ENCODE peak calls at places on chromosomes 2 and 18, in ten cellular contexts. J, N, U, Q, X, H, Y, C, K and F are unnamed samples.
A peak's percentile ranks its signal among the peaks of the same experiment; 100 is the strongest.

GRCh38 chr2:158269143-158269542 is 167.5 kb downstream of the UPP2 start:
- DNase-seq in X (no peak), H (peak; percentile 13), Q (no peak), Y (no peak), U (no peak), C (no peak), J (no peak), K (no peak), N (no peak), F (no peak)

GRCh38 chr2:206255003-206255402 is 19.5 kb upstream of the ZDBF2 start:
- DNase-seq in K (peak; percentile 45), Q (no peak), N (no peak), U (no peak), J (no peak), C (no peak), X (no peak), Y (no peak), H (no peak), F (no peak)

GRCh38 chr2:215729985-215730620 is 283.2 kb downstream of the MREG start:
- DNase-seq in X (no peak), C (no peak), Q (no peak), N (no peak), U (no peak), Y (no peak), K (no peak), H (peak; percentile 58), J (peak; percentile 40), F (no peak)

GRCh38 chr2:71331581-71332412 is at the start of gene ZNF638:
- DNase-seq in Y (peak; percentile 81), K (peak; percentile 99), Q (peak; percentile 89), C (peak; percentile 90), H (peak; percentile 81), X (peak; percentile 93), J (peak; percentile 93), U (peak; percentile 97), N (peak; percentile 90), F (peak; percentile 88)

GRCh38 chr18:34862561-34862960 is 152.5 kb downstream of the DTNA start:
- DNase-seq in J (no peak), K (no peak), N (no peak), C (no peak), U (no peak), H (no peak), Y (no peak), Q (no peak), X (no peak), F (no peak)

GRCh38 chr18:57542126-57542525 is 44.4 kb downstream of the FECH start:
- DNase-seq in C (no peak), N (no peak), U (no peak), Y (no peak), X (no peak), Q (no peak), J (peak; percentile 61), H (peak; percentile 85), K (no peak), F (no peak)

GRCh38 chr2:133676392-133677130 is 108.3 kb upstream of the NCKAP5 start:
- DNase-seq in N (no peak), X (no peak), K (no peak), C (no peak), U (no peak), J (peak; percentile 78), Y (no peak), H (peak; percentile 21), Q (no peak), F (no peak)

GRCh38 chr2:19850526-19851050 is 51.2 kb downstream of the TTC32 start:
- DNase-seq in K (no peak), N (no peak), U (no peak), J (no peak), C (peak; percentile 54), Q (no peak), Y (no peak), X (no peak), H (no peak), F (no peak)

GRCh38 chr2:196399736-196400691 is 228.6 kb upstream of the STK17B start:
- DNase-seq in N (no peak), Q (no peak), H (peak; percentile 88), Y (no peak), X (peak; percentile 27), C (no peak), K (no peak), J (peak; percentile 96), U (no peak), F (no peak)

GRCh38 chr2:188984126-188984525 is 10.0 kb downstream of the COL3A1 start:
- DNase-seq in U (no peak), Y (no peak), J (peak; percentile 80), H (peak; percentile 18), Q (no peak), C (no peak), X (no peak), K (no peak), N (no peak), F (no peak)

GRCh38 chr2:138010890-138011289 is 46.6 kb downstream of the HNMT start:
- DNase-seq in C (no peak), U (no peak), J (no peak), H (no peak), K (no peak), X (no peak), N (no peak), Q (no peak), Y (no peak), F (no peak)

GRCh38 chr2:96400049-96401000 is 64.8 kb downstream of the NCAPH start:
- DNase-seq in K (no peak), Q (no peak), N (no peak), J (no peak), X (no peak), U (no peak), Y (no peak), H (no peak), C (no peak), F (no peak)

GRCh38 chr2:44342854-44343253 is 18.4 kb downstream of the PREPL start:
- DNase-seq in X (peak; percentile 24), Q (no peak), H (peak; percentile 22), J (peak; percentile 21), N (no peak), Y (no peak), U (no peak), K (peak; percentile 39), C (no peak), F (no peak)

GRCh38 chr2:189298038-189298437 is 118.5 kb upstream of the COL5A2 start:
- DNase-seq in X (no peak), N (no peak), U (no peak), H (no peak), Y (no peak), J (peak; percentile 52), Q (no peak), C (no peak), K (no peak), F (no peak)

GRCh38 chr2:35973737-35974132 is 381.8 kb upstream of the CRIM1 start:
- DNase-seq in J (peak; percentile 53), Q (no peak), Y (no peak), U (no peak), K (no peak), X (peak; percentile 71), N (no peak), H (peak; percentile 5), C (no peak), F (no peak)

DNA sequence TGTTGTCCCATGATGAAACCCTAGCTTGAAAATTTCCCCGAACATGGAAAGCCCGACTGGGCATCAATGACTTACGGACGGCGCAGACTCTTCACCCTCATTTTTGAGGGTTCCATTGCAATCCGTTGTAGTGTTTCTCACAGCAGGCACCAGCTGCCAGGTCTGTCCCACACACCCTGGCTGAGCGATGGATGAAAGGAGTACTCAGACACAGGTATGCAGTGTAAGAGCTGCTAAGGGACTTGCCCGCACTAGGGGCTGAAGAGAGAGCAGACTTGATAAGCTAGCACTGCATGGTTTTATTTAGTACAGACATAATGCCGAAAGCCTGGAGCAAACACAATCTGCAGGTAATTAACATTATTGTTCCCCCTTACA is 15.8 kb downstream of the DYNAP start:
- DNase-seq in N (no peak), Y (no peak), X (no peak), C (no peak), U (no peak), Q (no peak), J (no peak), H (no peak), K (no peak), F (no peak)
- TF ChIP-seq CTCF in N (no peak), Y (no peak), X (no peak), C (no peak), U (no peak), Q (no peak), J (no peak), H (no peak), K (no peak), F (no peak)

DNA sequence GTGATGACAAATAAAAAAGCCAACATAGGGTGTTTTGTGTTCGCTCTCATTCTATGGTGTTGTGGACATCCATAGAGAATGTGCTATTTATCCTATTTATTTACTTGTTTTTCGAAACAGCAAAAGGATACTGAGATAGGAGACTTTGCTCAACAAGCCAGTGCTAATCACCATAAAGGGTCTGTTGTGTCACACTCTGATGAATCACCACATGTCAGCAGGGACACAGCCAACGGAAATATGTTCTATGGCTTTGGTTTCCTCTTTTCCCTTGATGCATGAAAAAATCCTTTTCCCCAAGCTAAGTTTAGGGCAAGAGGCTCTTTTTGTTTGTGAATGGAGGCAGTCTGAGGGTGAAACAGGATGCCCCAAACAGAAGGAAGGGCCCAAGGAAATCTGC is 154.3 kb downstream of the RNF152 start:
- DNase-seq in U (no peak), Y (no peak), Q (no peak), K (no peak), J (peak; percentile 75), X (no peak), N (no peak), H (peak; percentile 10), C (no peak), F (no peak)
- TF ChIP-seq CTCF in U (no peak), Y (no peak), Q (no peak), K (no peak), J (no peak), X (no peak), N (no peak), H (no peak), C (no peak), F (no peak)

DNA sequence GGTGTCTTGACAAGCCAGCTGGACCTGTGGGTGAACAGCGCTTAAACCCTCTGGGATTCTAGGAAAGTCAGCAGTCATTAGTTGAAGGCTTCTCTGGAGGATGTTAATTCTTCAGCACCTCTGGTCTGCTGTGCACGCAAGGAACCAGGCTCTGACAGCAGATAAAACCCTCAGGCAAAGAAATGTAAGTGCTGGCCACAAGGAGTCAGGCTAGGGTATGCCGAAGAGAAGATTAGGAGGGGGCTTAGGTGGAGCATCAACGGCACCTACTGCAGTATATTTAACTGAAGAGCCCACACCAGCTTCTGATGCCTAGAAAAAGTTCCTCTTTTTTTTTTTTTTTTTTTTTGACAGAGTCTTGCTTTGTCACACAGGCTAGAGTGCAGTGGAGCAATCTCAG is 304.2 kb upstream of the MC4R start:
- DNase-seq in H (no peak), K (peak; percentile 55), Q (no peak), Y (no peak), N (no peak), J (no peak), C (no peak), U (no peak), X (no peak), F (no peak)
- TF ChIP-seq CTCF in H (peak; percentile 20), K (peak; percentile 52), Q (no peak), Y (no peak), N (no peak), J (no peak), C (no peak), U (no peak), X (no peak), F (no peak)

DNA sequence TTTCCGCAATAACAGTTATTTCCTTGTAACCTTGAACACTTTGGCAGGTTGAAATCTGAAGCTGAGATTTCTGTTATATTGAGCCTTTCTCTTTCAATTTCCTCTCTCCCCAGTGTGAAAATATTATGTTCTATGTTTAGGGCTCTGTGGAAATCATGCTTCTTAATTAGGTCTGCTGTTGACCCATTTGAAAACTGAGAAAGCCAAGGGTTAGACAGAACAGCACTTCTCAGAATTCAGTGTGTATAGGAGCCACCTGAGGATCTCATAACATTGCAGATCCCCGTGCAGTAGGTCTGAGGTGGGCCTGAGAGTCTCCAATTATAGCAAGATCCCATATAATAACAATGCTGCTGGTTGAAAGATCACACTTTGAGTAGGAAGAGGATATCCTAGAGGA is 230.2 kb upstream of the NT5C1B start:
- DNase-seq in H (no peak), J (no peak), N (no peak), X (no peak), Y (no peak), C (no peak), K (no peak), U (no peak), Q (no peak), F (no peak)
- TF ChIP-seq CTCF in H (no peak), J (no peak), N (no peak), X (no peak), Y (no peak), C (no peak), K (no peak), U (no peak), Q (no peak), F (no peak)